ENCODE peak calls at places on chromosomes 1 and 21, in seven cellular contexts. Y is K562, R is spleen, J is endothelial cell of umbilical vein, I is GM23338, X is transverse colon, H is HL-60. T is an unnamed sample.
A peak's percentile ranks its signal among the peaks of the same experiment; 100 is the strongest.

GRCh38 chr1:9590945-9591668 is 2.4 kb downstream of the TMEM201 start:
- DNase-seq in X (no peak), Y (no peak), H (no peak), R (peak; percentile 79), I (no peak), J (no peak), T (no peak)

GRCh38 chr1:116654351-116654750 is 13.2 kb downstream of the IGSF3 start:
- DNase-seq in X (no peak), H (no peak), J (no peak), Y (no peak), I (no peak), R (no peak), T (no peak)

GRCh38 chr1:151715726-151716404 is 738 bp downstream of the CELF3 start:
- DNase-seq in R (no peak), X (no peak), J (no peak), Y (peak; percentile 17), H (no peak), I (peak; percentile 89), T (no peak)

GRCh38 chr1:21175670-21176581 is 771 bp downstream of the EIF4G3 start:
- DNase-seq in I (peak; percentile 58), R (peak; percentile 91), X (peak; percentile 42), Y (peak; percentile 47), J (peak; percentile 51), H (peak; percentile 5), T (no peak)

GRCh38 chr1:160205242-160205973 is at the start of gene PEA15:
- DNase-seq in I (peak; percentile 90), Y (peak; percentile 79), H (peak; percentile 29), X (peak; percentile 83), J (peak; percentile 54), R (peak; percentile 93), T (no peak)

GRCh38 chr1:23718482-23718881 is 24.8 kb upstream of the ELOA start:
- DNase-seq in I (peak; percentile 96), X (no peak), J (peak; percentile 29), H (no peak), Y (peak; percentile 76), R (peak; percentile 30), T (no peak)

GRCh38 chr1:26582053-26582835 is 52.7 kb downstream of the RPS6KA1 start:
- DNase-seq in X (no peak), R (peak; percentile 2), H (no peak), J (no peak), I (no peak), Y (no peak), T (no peak)

GRCh38 chr1:150606743-150607142 is 22.7 kb downstream of the ENSA start:
- DNase-seq in J (no peak), I (no peak), R (no peak), H (no peak), Y (no peak), X (no peak), T (peak; percentile 90)

GRCh38 chr21:26469789-26470188 is 103.3 kb downstream of the CYYR1 start:
- DNase-seq in I (no peak), X (no peak), R (no peak), Y (no peak), H (no peak), J (no peak), T (no peak)

GRCh38 chr1:39047374-39048229 is 21.5 kb downstream of the NDUFS5 start:
- DNase-seq in H (no peak), Y (peak; percentile 72), J (peak; percentile 87), I (no peak), X (no peak), R (no peak), T (peak; percentile 92)

GRCh38 chr21:34897828-34898227 is 151.3 kb downstream of the RUNX1 start:
- DNase-seq in I (no peak), H (no peak), Y (peak; percentile 60), J (no peak), X (no peak), R (no peak), T (peak; percentile 37)

GRCh38 chr1:23727362-23727811 is 15.9 kb upstream of the ELOA start:
- DNase-seq in I (no peak), X (peak; percentile 63), R (peak; percentile 80), H (peak; percentile 94), Y (no peak), J (no peak), T (no peak)

GRCh38 chr1:93574991-93575390 is 106.6 kb downstream of the BCAR3 start:
- DNase-seq in R (no peak), J (no peak), I (no peak), X (no peak), Y (no peak), H (no peak), T (peak; percentile 47)

GRCh38 chr1:7572654-7573152 is 198.4 kb upstream of the VAMP3 start:
- DNase-seq in X (peak; percentile 72), J (no peak), H (no peak), I (no peak), R (no peak), Y (peak; percentile 44), T (no peak)

GRCh38 chr1:89524369-89525168 is at the start of gene LRRC8B:
- DNase-seq in J (peak; percentile 89), Y (peak; percentile 94), H (peak; percentile 92), R (peak; percentile 99), I (peak; percentile 91), X (peak; percentile 93), T (peak; percentile 95)

GRCh38 chr21:43880111-43880985 is 15.3 kb downstream of the AGPAT3 start:
- DNase-seq in I (peak; percentile 23), Y (no peak), J (no peak), X (no peak), H (no peak), R (peak; percentile 59), T (no peak)

GRCh38 chr1:116847688-116848531 is 61.8 kb upstream of the PTGFRN start:
- DNase-seq in H (no peak), X (peak; percentile 27), Y (no peak), J (peak; percentile 78), R (no peak), I (no peak), T (no peak)

GRCh38 chr1:194929376-194929775 is 1678.9 kb downstream of the KCNT2 start:
- DNase-seq in R (no peak), I (no peak), J (no peak), Y (no peak), H (no peak), X (no peak), T (no peak)

GRCh38 chr1:11882814-11883538 is 24.2 kb upstream of the NPPB start:
- DNase-seq in R (no peak), J (no peak), X (peak; percentile 69), Y (peak; percentile 99), H (peak; percentile 59), I (peak; percentile 80), T (no peak)

GRCh38 chr1:14786104-14786675 is 187.7 kb downstream of the KAZN start:
- DNase-seq in Y (no peak), X (no peak), J (no peak), R (peak; percentile 29), H (no peak), I (no peak), T (no peak)

GRCh38 chr1:156126701-156127534 is 12.4 kb downstream of the LMNA start:
- DNase-seq in Y (peak; percentile 88), X (peak; percentile 70), I (no peak), J (peak; percentile 29), R (no peak), H (peak; percentile 97), T (peak; percentile 93)

GRCh38 chr1:44263191-44263944 is 50.1 kb downstream of the DMAP1 start:
- DNase-seq in Y (no peak), R (no peak), H (peak; percentile 79), J (no peak), X (peak; percentile 39), I (no peak), T (no peak)

GRCh38 chr1:19635646-19636045 is 8.5 kb upstream of the NBL1 start:
- DNase-seq in J (no peak), Y (no peak), X (no peak), R (no peak), H (no peak), I (no peak), T (no peak)

GRCh38 chr1:57204091-57204490 is 219.8 kb downstream of the DAB1 start:
- DNase-seq in R (no peak), J (no peak), H (no peak), I (no peak), Y (no peak), X (no peak), T (no peak)

GRCh38 chr1:57209495-57209894 is 214.4 kb downstream of the DAB1 start:
- DNase-seq in Y (no peak), J (no peak), X (no peak), R (no peak), H (no peak), I (no peak), T (no peak)

GRCh38 chr1:57208903-57209302 is 215.0 kb downstream of the DAB1 start:
- DNase-seq in J (no peak), I (no peak), Y (no peak), H (no peak), X (no peak), R (no peak), T (no peak)

GRCh38 chr1:57204942-57205787 is 218.7 kb downstream of the DAB1 start:
- DNase-seq in H (no peak), R (no peak), X (no peak), Y (no peak), J (no peak), I (peak; percentile 83), T (no peak)

GRCh38 chr1:57206038-57206437 is 217.8 kb downstream of the DAB1 start:
- DNase-seq in J (no peak), X (no peak), I (peak; percentile 92), Y (no peak), R (no peak), H (no peak), T (no peak)
- TF ChIP-seq POLR2AphosphoS5 in J (no peak), X (no peak), I (peak; percentile 28), Y (no peak), R (no peak), H (no peak), T (no peak)

GRCh38 chr21:33684068-33684467 is 41.8 kb downstream of the ITSN1 start:
- DNase-seq in H (no peak), X (no peak), Y (no peak), R (no peak), I (no peak), J (peak; percentile 73), T (no peak)
- H3K27ac ChIP-seq in H (no peak overlapping the region), X (no peak overlapping the region), Y (no peak overlapping the region), R (peak overlapping the region; percentile 15), I (peak overlapping the region; percentile 82), J (peak overlapping the region; percentile 93), T (no peak overlapping the region)

DNA sequence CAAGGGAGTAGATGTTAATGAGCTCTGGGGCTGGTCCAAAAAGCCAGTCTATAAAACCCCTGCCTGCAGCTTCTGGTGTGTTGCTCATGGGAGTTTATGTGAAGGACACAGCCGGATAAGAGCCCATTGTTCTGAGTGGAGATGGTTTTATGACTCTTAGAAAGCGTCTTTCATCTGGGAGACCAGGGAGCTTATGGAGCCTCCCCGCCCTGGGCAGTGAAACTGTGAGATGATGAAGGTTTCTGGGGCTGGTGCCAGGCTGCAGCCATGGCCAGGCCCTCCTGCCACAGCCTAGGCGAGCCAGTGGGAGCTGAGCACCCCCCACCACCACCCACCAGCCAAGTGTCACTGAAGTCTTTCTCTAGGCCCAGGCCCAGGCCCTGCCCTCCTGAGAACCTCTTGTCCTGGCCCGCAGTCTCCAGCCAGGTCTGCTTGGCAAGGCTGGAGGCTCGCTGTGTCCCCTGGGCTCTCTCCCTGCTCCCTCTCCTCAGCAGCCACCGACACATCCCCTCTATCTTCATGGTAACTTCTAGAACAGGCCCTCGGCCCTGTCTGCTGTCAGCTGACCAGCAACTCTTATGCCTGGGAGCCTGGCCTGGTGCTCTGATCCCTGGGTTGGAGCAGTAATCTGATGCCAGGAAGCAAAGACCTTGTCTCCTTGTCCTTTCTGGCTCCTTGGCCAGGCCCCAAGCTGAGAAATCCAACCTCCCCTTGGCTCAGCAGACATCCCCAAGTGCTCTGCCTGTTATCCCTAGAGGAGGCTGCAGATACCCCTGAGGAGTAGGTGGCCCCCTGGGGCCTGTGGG is 7.6 kb upstream of the ARHGEF10L start:
- DNase-seq in R (no peak), I (no peak), Y (no peak), H (no peak), X (peak; percentile 85), J (no peak), T (no peak)
- TF ChIP-seq POLR2AphosphoS5 in R (peak; percentile 39), I (no peak), Y (no peak), H (no peak), X (peak; percentile 63), J (no peak), T (peak; percentile 66)

GRCh38 chr1:196401454-196401838 is 206.8 kb downstream of the KCNT2 start:
- DNase-seq in X (no peak), Y (no peak), I (no peak), J (no peak), R (no peak), H (no peak), T (no peak)
- H3K27ac ChIP-seq in X (no peak overlapping the region), Y (no peak overlapping the region), I (no peak overlapping the region), J (peak overlapping the region; percentile 57), R (no peak overlapping the region), H (no peak overlapping the region), T (peak overlapping the region; percentile 10)